ENCODE peak calls at places on chromosomes 4 and X, in six cellular contexts. G is cardiac muscle cell, T is astrocyte, I is left ventricle myocardium inferior, L is neural progenitor cell, F is GM23248. Y is an unnamed sample. For H3K9me3, the result is how much of the 10 kb centered on the place peaks cover.

GRCh38 chrX:25531096-25531495 is 515.3 kb upstream of the ARX start:
- DNase-seq in F (no peak), L (no peak), T (no peak), I (no peak), G (no peak), Y (no peak)

GRCh38 chrX:20362268-20363002 is 95.7 kb upstream of the RPS6KA3 start:
- DNase-seq in F (peak), T (peak), L (peak), G (no peak), I (no peak), Y (peak)

GRCh38 chrX:20609916-20610415 is 343.3 kb upstream of the RPS6KA3 start:
- DNase-seq in F (no peak), L (no peak), I (no peak), G (no peak), T (no peak), Y (no peak)

GRCh38 chrX:106999002-106999975 is 723 bp downstream of the MORC4 start:
- DNase-seq in L (peak), I (peak), G (peak), F (peak), T (peak), Y (peak)

GRCh38 chrX:152913915-152914314 is 16.0 kb downstream of the ZNF185 start:
- DNase-seq in T (no peak), L (no peak), F (no peak), G (no peak), I (no peak), Y (no peak)

GRCh38 chr4:54400802-54401201 is 171.7 kb downstream of the PDGFRA start:
- DNase-seq in F (peak), I (no peak), L (no peak), T (peak), G (no peak), Y (no peak)

GRCh38 chrX:117743469-117744251 is 372.9 kb downstream of the KLHL13 start:
- DNase-seq in I (no peak), G (peak), T (no peak), L (peak), F (peak), Y (peak)

GRCh38 chr4:168795346-168795745 is 214.7 kb downstream of the CBR4 start:
- DNase-seq in F (no peak), L (no peak), G (no peak), T (no peak), I (no peak), Y (no peak)

GRCh38 chrX:115892787-115893671 is 277.5 kb upstream of the AGTR2 start:
- DNase-seq in L (peak), I (no peak), G (peak), F (peak), T (peak), Y (peak)

GRCh38 chrX:40849906-40850672 is 114.7 kb upstream of the MED14 start:
- DNase-seq in I (no peak), G (no peak), T (peak), F (peak), L (no peak), Y (no peak)

GRCh38 chrX:40843643-40844042 is 108.3 kb upstream of the MED14 start:
- DNase-seq in G (no peak), I (no peak), T (no peak), F (no peak), L (no peak), Y (no peak)

GRCh38 chrX:40844476-40844875 is 109.1 kb upstream of the MED14 start:
- DNase-seq in G (no peak), I (no peak), L (no peak), T (peak), F (peak), Y (no peak)

GRCh38 chrX:40845331-40845911 is 110.1 kb upstream of the MED14 start:
- DNase-seq in L (peak), G (peak), F (peak), I (peak), T (peak), Y (no peak)
- H3K9me3 ChIP-seq in L (under half), G (under half), F (under half), I (under half), T (under half), Y (under half)

GRCh38 chrX:36916941-36917340 is 91.2 kb upstream of the FAM47C start:
- DNase-seq in G (no peak), L (no peak), F (no peak), I (no peak), T (no peak), Y (no peak)

GRCh38 chrX:36909584-36909983 is 98.6 kb upstream of the FAM47C start:
- DNase-seq in G (no peak), F (no peak), T (no peak), L (no peak), I (no peak), Y (no peak)

GRCh38 chrX:36908801-36909403 is 99.3 kb upstream of the FAM47C start:
- DNase-seq in L (peak), F (peak), I (no peak), G (peak), T (peak), Y (peak)

DNA sequence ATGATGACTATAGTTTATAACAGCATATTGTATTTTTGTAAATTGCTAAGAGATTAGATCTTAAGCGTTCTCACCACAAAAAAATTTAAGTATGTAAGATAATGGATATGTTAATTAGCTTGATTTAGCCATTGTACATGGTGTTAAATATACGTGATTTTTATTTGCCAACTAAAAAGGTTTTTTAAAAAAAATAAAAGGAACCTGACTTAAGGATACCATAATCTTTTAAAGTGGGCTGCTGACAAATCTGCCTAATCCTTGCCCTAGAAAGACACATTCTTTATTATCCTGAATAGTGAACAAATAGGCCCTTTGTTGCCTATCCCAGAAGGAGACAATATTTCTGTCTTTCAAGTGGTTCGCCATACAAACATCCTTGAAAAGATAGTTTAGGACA is 94.6 kb upstream of the FAM47C start:
- DNase-seq in L (no peak), T (no peak), I (no peak), G (no peak), F (no peak), Y (no peak)
- H3K9me3 ChIP-seq in L (under half), T (under half), I (under half), G (under half), F (under half), Y (under half)

GRCh38 chr4:124839786-124840390 is 127.4 kb upstream of the ANKRD50 start:
- DNase-seq in L (peak), I (no peak), F (no peak), G (no peak), T (no peak), Y (no peak)
- H3K9me3 ChIP-seq in L (under half), I (under half), F (under half), G (under half), T (under half), Y (under half)

DNA sequence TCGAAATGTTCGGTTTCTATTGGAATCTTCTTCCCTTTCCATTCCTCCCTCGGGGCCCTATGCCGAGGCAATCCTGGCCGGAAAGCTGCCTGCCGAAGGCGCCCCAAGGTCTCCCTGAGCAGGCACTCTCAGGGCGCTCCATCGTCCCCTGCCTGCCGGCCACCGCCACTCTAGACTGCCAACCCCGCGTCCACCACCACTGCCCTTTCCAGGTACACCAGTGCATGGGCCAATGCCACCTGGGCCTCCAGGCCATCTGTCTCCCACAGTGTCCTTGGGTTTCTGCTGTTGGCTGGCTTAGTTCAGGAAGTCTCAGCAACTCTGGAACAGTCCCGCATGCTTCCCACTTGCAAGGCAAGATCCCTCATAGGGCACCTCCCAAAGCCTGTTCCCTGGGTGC is 14.6 kb downstream of the CTAG1A start:
- DNase-seq in T (no peak), G (no peak), L (no peak), I (no peak), F (no peak), Y (no peak)
- H3K9me3 ChIP-seq in T (under half), G (under half), L (under half), I (under half), F (under half), Y (under half)

GRCh38 chr4:170687751-170688150 is 598.0 kb upstream of the AADAT start:
- DNase-seq in F (no peak), T (no peak), G (no peak), I (no peak), L (no peak), Y (no peak)
- H3K9me3 ChIP-seq in F (under half), T (under half), G (under half), I (under half), L (under half), Y (under half)

GRCh38 chr4:127852661-127853060 is 28.0 kb upstream of the PLK4 start:
- DNase-seq in G (no peak), F (no peak), L (no peak), I (no peak), T (no peak), Y (no peak)
- H3K9me3 ChIP-seq in G (under half), F (under half), L (under half), I (half or more), T (under half), Y (under half)